ENCODE peak calls at places on chromosome 9, in four cellular contexts. C is lower leg skin, B is AG09309, J is left lung. R is an unnamed sample.

GRCh38 chr9:90251311-90251710 is 391.3 kb downstream of the DIRAS2 start:
- DNase-seq in C (no peak), B (no peak), J (no peak), R (no peak)

GRCh38 chr9:12862596-12862995 is 87.8 kb downstream of the LURAP1L start:
- DNase-seq in C (no peak), B (peak), J (no peak), R (peak)

GRCh38 chr9:37747271-37747753 is 6.3 kb upstream of the TRMT10B start:
- DNase-seq in C (peak), B (no peak), J (no peak), R (peak)

GRCh38 chr9:18208166-18209059 is 265.5 kb upstream of the ADAMTSL1 start:
- DNase-seq in C (peak), B (no peak), J (peak), R (peak)

GRCh38 chr9:108691614-108692013 is 164.2 kb downstream of the ACTL7B start:
- DNase-seq in C (no peak), B (no peak), J (no peak), R (no peak)

GRCh38 chr9:78400496-78400895 is 103.6 kb downstream of the PSAT1 start:
- DNase-seq in C (no peak), B (no peak), J (no peak), R (no peak)

GRCh38 chr9:3241290-3241689 is 284.5 kb downstream of the RFX3 start:
- DNase-seq in C (no peak), B (peak), J (no peak), R (no peak)

GRCh38 chr9:114606597-114607207 is 4.4 kb upstream of the TMEM268 start:
- DNase-seq in C (no peak), B (peak), J (no peak), R (peak)

GRCh38 chr9:76150016-76150415 is 244.2 kb downstream of the RFK start:
- DNase-seq in C (no peak), B (no peak), J (no peak), R (no peak)

GRCh38 chr9:129550199-129550839 is 70.6 kb downstream of the C9orf50 start:
- DNase-seq in C (no peak), B (peak), J (peak), R (peak)

GRCh38 chr9:121735065-121735791 is 83.8 kb downstream of the DAB2IP start:
- DNase-seq in C (no peak), B (peak), J (no peak), R (peak)

GRCh38 chr9:124260769-124261603 is 3.2 kb downstream of the NEK6 start:
- DNase-seq in C (no peak), B (no peak), J (no peak), R (peak)

GRCh38 chr9:109167716-109168115 is 667 bp upstream of the FRRS1L start:
- DNase-seq in C (no peak), B (no peak), J (no peak), R (no peak)

GRCh38 chr9:113593682-113594281 is 130.3 kb downstream of the RGS3 start:
- DNase-seq in C (peak), B (peak), J (peak), R (peak)

GRCh38 chr9:133737071-133737773 is 930 bp downstream of the SARDH start:
- DNase-seq in C (no peak), B (no peak), J (no peak), R (no peak)

GRCh38 chr9:133737774-133738038 is 446 bp downstream of the SARDH start:
- DNase-seq in C (no peak), B (no peak), J (no peak), R (no peak)

GRCh38 chr9:133738039-133738805 is at the start of gene SARDH:
- DNase-seq in C (no peak), B (no peak), J (peak), R (peak)

GRCh38 chr9:133739408-133740280 is 1.5 kb upstream of the SARDH start:
- DNase-seq in C (no peak), B (no peak), J (no peak), R (no peak)

DNA sequence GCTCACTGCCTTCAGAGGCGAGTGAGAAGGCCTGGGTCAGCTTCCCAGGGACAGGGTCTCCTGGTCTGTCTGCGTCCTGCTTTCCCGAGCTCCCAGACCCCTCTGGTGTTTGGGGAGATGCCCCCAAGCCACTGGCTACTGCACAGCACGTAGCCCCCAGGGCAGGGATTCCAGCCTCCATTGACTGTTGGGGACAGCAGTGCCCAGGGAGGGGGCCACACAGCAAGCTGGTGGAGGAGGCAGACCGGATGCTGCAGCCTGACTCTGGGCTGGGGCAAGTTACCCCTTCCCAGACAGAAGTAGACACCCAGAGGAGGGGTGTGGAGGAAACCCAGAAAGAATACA is 626 bp upstream of the SARDH start:
- DNase-seq in C (no peak), B (no peak), J (no peak), R (no peak)
- H3K4me3 ChIP-seq in C (no peak), B (no peak), J (no peak), R (no peak)

GRCh38 chr9:23750808-23751207 is 75.2 kb downstream of the ELAVL2 start:
- DNase-seq in C (no peak), B (no peak), J (no peak), R (no peak)

GRCh38 chr9:23751614-23752013 is 74.4 kb downstream of the ELAVL2 start:
- DNase-seq in C (no peak), B (no peak), J (no peak), R (no peak)

GRCh38 chr9:23752859-23753258 is 73.2 kb downstream of the ELAVL2 start:
- DNase-seq in C (no peak), B (no peak), J (no peak), R (no peak)

DNA sequence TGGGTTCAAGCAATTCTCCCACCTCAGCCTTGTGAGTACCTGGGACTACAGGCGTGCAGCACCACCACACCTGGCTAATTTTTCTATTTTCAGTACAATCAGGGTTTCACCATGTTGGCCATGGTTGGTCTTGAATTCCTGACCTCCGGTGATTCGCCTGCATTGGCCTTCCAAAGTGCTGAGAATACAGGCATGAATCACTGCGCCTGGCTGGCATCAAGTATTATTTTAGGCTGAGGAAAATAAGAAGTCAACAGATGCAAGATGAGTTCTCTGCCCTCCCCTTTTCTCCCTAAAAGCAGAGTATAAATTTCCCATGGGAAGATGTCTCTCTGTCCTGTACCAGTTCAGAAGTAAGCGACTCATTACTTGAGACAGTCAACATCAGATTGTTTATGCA is 71.5 kb downstream of the ELAVL2 start:
- DNase-seq in C (no peak), B (no peak), J (no peak), R (no peak)
- H3K4me3 ChIP-seq in C (no peak), B (no peak), J (no peak), R (no peak)

DNA sequence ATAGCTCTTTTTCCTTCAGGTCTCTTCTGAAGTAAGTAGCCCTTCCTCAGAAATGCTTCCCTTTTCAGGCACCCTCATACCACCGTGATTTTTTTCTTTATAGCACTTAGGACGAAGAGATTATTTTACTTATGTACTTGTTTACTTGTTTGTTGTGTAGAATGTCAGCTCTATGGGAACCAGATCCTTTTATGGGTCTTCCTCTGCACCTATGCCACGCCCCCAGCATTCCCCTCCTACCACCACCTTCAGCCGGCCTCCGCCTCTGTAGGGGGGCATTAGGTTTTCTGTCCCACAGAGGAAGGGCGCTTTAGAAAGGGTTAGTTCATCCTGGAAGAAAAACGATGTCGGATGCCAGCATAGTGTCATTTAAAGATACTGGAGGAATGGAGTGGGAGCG is 1.8 kb downstream of the CDKN2B-AS1 start:
- DNase-seq in C (no peak), B (no peak), J (no peak), R (no peak)
- H3K4me3 ChIP-seq in C (no peak), B (no peak), J (no peak), R (no peak)

DNA sequence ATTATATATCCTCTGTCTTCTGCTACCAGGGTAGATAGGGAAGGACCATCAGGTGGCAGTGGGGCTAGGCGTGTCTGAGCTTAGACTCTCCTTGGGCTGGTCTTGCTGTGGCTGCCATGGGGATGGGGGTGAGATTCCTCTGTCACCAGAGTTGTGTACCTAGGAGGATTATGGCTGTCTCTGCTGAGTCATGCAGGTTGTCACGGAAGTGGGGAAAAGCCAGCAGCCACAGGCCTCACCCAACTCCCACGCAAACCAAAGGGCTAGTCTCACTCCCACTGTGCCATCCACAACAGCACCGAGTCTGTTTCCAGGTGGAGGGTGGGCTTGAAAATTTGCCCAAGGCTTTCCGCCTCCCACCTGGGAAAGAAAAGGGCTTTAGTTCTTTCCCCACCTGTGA is 476.1 kb downstream of the CYLC2 start:
- DNase-seq in C (no peak), B (no peak), J (no peak), R (no peak)
- H3K4me3 ChIP-seq in C (no peak), B (no peak), J (no peak), R (no peak)

DNA sequence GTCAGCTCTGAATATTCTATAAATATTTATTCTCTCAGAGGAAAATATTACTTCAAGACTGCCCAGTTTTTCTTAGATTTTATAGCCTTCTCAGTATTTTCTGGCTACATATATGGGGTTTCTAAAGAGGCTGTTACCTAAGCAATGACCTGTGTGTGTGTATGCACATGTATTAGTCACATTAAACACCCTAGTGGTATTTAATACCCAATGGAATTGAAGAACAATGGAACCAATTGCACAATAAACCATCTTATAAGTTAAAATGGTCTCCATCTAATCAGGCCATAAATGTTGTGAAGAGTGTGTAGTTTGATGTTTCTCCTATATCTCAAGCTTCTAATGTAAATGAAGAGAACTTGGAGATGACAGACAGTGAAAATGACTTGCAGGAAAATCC is 450.0 kb downstream of the SPATA31D1 start:
- DNase-seq in C (no peak), B (no peak), J (no peak), R (no peak)
- H3K4me3 ChIP-seq in C (no peak), B (no peak), J (no peak), R (no peak)